ENCODE peak calls at places on chromosomes 1 and 21, in four cellular contexts. C is K562, Q is HCT116, K is HepG2. W is an unnamed sample.

GRCh38 chr1:113106910-113107309 is 33.9 kb downstream of the LRIG2 start:
- DNase-seq in C (no peak), Q (no peak), K (no peak), W (no peak)

GRCh38 chr1:18649713-18650370 is 19.2 kb downstream of the PAX7 start:
- DNase-seq in C (no peak), Q (no peak), K (no peak), W (no peak)

GRCh38 chr1:186897008-186897407 is 68.3 kb downstream of the PLA2G4A start:
- DNase-seq in C (no peak), Q (no peak), K (no peak), W (no peak)

GRCh38 chr1:72432645-72433267 is 150.4 kb upstream of the NEGR1 start:
- DNase-seq in C (no peak), Q (no peak), K (no peak), W (no peak)

GRCh38 chr1:18332626-18333025 is 148.1 kb upstream of the KLHDC7A start:
- DNase-seq in C (no peak), Q (no peak), K (no peak), W (no peak)

GRCh38 chr1:13992489-13993285 is 292.7 kb downstream of the PRDM2 start:
- DNase-seq in C (no peak), Q (no peak), K (no peak), W (no peak)

GRCh38 chr1:234684854-234685253 is 74.9 kb upstream of the IRF2BP2 start:
- DNase-seq in C (no peak), Q (no peak), K (no peak), W (no peak)

GRCh38 chr1:78687914-78688313 is 38.3 kb downstream of the IFI44 start:
- DNase-seq in C (no peak), Q (no peak), K (no peak), W (no peak)

GRCh38 chr1:15260418-15261154 is 13.6 kb downstream of the FHAD1 start:
- DNase-seq in C (peak), Q (peak), K (peak), W (no peak)

GRCh38 chr1:161825831-161826230 is 59.7 kb downstream of the ATF6 start:
- DNase-seq in C (no peak), Q (no peak), K (no peak), W (no peak)

GRCh38 chr1:48916121-48917069 is 139.7 kb upstream of the BEND5 start:
- DNase-seq in C (peak), Q (peak), K (peak), W (peak)

GRCh38 chr1:62753031-62753965 is 30.6 kb upstream of the ATG4C start:
- DNase-seq in C (no peak), Q (no peak), K (no peak), W (no peak)

GRCh38 chr1:53651356-53651755 is 87.6 kb downstream of the GLIS1 start:
- DNase-seq in C (no peak), Q (no peak), K (no peak), W (no peak)

GRCh38 chr1:221994274-221994698 is 252.4 kb upstream of the DUSP10 start:
- DNase-seq in C (no peak), Q (no peak), K (no peak), W (no peak)

GRCh38 chr1:227297073-227297793 is 21.1 kb downstream of the CDC42BPA start:
- DNase-seq in C (no peak), Q (no peak), K (no peak), W (no peak)

GRCh38 chr1:172176206-172176605 is 244.3 kb upstream of the C1orf105 start:
- DNase-seq in C (no peak), Q (no peak), K (no peak), W (no peak)

GRCh38 chr1:47980501-47980900 is 16.7 kb downstream of the TRABD2B start:
- DNase-seq in C (no peak), Q (no peak), K (no peak), W (no peak)

GRCh38 chr21:17612565-17613241 is at the start of gene BTG3:
- DNase-seq in C (peak), Q (peak), K (peak), W (peak)

GRCh38 chr1:23502951-23503350 is 19.0 kb upstream of the ASAP3 start:
- DNase-seq in C (no peak), Q (no peak), K (no peak), W (no peak)

GRCh38 chr1:153308540-153308939 is 4.2 kb downstream of the PGLYRP3 start:
- DNase-seq in C (no peak), Q (no peak), K (no peak), W (no peak)

GRCh38 chr1:170634293-170634692 is 29.6 kb upstream of the PRRX1 start:
- DNase-seq in C (no peak), Q (no peak), K (no peak), W (no peak)

GRCh38 chr21:31772674-31773555 is 41.0 kb upstream of the SCAF4 start:
- DNase-seq in C (no peak), Q (no peak), K (no peak), W (no peak)

GRCh38 chr1:229972600-229973296 is 94.3 kb upstream of the GALNT2 start:
- DNase-seq in C (peak), Q (no peak), K (peak), W (peak)

GRCh38 chr1:20058531-20058930 is 11.5 kb upstream of the PLA2G5 start:
- DNase-seq in C (no peak), Q (no peak), K (no peak), W (peak)

GRCh38 chr1:229298887-229299503 is 28.1 kb downstream of the RAB4A start:
- DNase-seq in C (no peak), Q (no peak), K (peak), W (no peak)

GRCh38 chr21:39381009-39381408 is 32.1 kb upstream of the HMGN1 start:
- DNase-seq in C (no peak), Q (no peak), K (no peak), W (no peak)

GRCh38 chr1:185367218-185367617 is 50.2 kb upstream of the IVNS1ABP start:
- DNase-seq in C (no peak), Q (no peak), K (no peak), W (no peak)

GRCh38 chr1:116674761-116675160 is 7.2 kb upstream of the IGSF3 start:
- DNase-seq in C (no peak), Q (no peak), K (no peak), W (no peak)

GRCh38 chr1:63116016-63116415 is 206.4 kb upstream of the FOXD3 start:
- DNase-seq in C (no peak), Q (no peak), K (no peak), W (no peak)

GRCh38 chr1:235999259-235999925 is 65.5 kb downstream of the NID1 start:
- DNase-seq in C (no peak), Q (peak), K (no peak), W (no peak)

GRCh38 chr1:155643230-155643629 is 33.2 kb downstream of the MSTO1 start:
- DNase-seq in C (no peak), Q (no peak), K (no peak), W (no peak)

GRCh38 chr1:155645648-155646047 is 35.6 kb downstream of the MSTO1 start:
- DNase-seq in C (no peak), Q (no peak), K (no peak), W (no peak)

GRCh38 chr1:155645024-155645423 is 35.0 kb downstream of the MSTO1 start:
- DNase-seq in C (no peak), Q (no peak), K (no peak), W (no peak)

GRCh38 chr1:155648207-155649147 is 38.5 kb downstream of the MSTO1 start:
- DNase-seq in C (no peak), Q (peak), K (peak), W (peak)

GRCh38 chr1:155646307-155646706 is 36.3 kb downstream of the MSTO1 start:
- DNase-seq in C (no peak), Q (no peak), K (no peak), W (no peak)
- TF ChIP-seq FOSL1 in C (no peak), Q (no peak), K (no peak), W (no peak)

GRCh38 chr1:176717052-176717754 is 254.2 kb downstream of the PAPPA2 start:
- DNase-seq in C (no peak), Q (no peak), K (no peak), W (no peak)
- TF ChIP-seq FOSL1 in C (no peak), Q (no peak), K (no peak), W (no peak)

GRCh38 chr1:60152886-60153285 is 79.3 kb upstream of the C1orf87 start:
- DNase-seq in C (no peak), Q (no peak), K (no peak), W (no peak)

GRCh38 chr1:60145746-60146145 is 72.2 kb upstream of the C1orf87 start:
- DNase-seq in C (no peak), Q (no peak), K (no peak), W (no peak)

GRCh38 chr1:60146884-60147283 is 73.3 kb upstream of the C1orf87 start:
- DNase-seq in C (no peak), Q (no peak), K (no peak), W (no peak)

GRCh38 chr1:60151311-60151710 is 77.7 kb upstream of the C1orf87 start:
- DNase-seq in C (no peak), Q (no peak), K (no peak), W (no peak)

GRCh38 chr1:60149254-60149653 is 75.7 kb upstream of the C1orf87 start:
- DNase-seq in C (no peak), Q (no peak), K (no peak), W (no peak)
- TF ChIP-seq FOSL1 in C (no peak), Q (no peak), K (no peak), W (no peak)

GRCh38 chr1:29985376-29985945 is 737.9 kb downstream of the MATN1 start:
- DNase-seq in C (no peak), Q (no peak), K (no peak), W (no peak)
- TF ChIP-seq FOSL1 in C (no peak), Q (no peak), K (no peak), W (no peak)

DNA sequence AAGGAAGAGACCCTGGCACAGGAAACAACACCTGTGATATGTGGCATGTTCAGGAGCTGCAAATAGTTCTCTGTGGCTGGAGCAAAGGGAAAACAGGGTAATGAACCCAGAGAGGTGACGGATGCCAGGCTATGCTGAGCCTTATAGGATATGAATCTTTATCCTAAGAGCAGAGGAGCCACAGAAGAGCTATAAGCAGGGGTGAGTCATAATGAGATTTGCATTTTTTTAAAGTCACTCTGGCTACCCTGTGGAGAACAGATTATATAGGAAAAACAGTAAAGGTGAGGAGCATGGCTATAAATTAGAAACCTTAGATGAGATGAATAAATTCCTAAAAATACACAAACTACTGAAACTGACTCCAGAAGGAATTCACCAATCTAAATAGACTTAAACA is 12.8 kb upstream of the MPL start:
- DNase-seq in C (no peak), Q (no peak), K (no peak), W (no peak)
- TF ChIP-seq FOSL1 in C (peak), Q (no peak), K (no peak), W (no peak)

GRCh38 chr21:33567914-33568313 is 20.6 kb downstream of the DONSON start:
- DNase-seq in C (no peak), Q (no peak), K (no peak), W (no peak)

GRCh38 chr21:33572350-33572749 is 16.1 kb downstream of the DONSON start:
- DNase-seq in C (no peak), Q (no peak), K (no peak), W (no peak)

GRCh38 chr21:33566514-33566913 is 22.0 kb downstream of the DONSON start:
- DNase-seq in C (no peak), Q (no peak), K (no peak), W (no peak)

DNA sequence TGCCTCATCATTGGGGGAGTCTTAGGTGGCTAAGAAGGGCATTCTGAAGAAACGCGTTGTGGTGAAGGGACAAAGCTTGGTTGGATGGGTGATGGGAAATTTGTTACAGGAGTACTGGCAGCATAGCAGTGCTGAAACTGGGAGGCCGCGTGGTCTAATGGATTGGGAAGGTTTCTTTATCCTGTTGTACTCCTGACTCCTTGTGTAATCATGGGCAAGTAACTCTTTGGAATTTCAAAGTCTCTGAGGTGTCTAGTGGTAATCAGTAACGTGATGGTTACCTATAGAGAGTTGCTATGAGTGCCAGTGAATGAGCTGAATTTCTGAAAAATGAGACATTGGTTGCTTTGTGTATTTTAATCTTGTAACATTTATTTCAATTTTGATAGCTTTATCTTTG is 18.5 kb downstream of the DONSON start:
- DNase-seq in C (no peak), Q (no peak), K (no peak), W (no peak)
- TF ChIP-seq FOSL1 in C (no peak), Q (no peak), K (no peak), W (no peak)

GRCh38 chr1:41609166-41609883 is 124.8 kb upstream of the EDN2 start:
- DNase-seq in C (no peak), Q (no peak), K (no peak), W (no peak)

GRCh38 chr1:41611068-41611931 is 126.8 kb upstream of the EDN2 start:
- DNase-seq in C (no peak), Q (no peak), K (no peak), W (no peak)

GRCh38 chr1:41607810-41608209 is 123.3 kb upstream of the EDN2 start:
- DNase-seq in C (no peak), Q (no peak), K (no peak), W (no peak)

GRCh38 chr1:41610361-41610760 is 125.9 kb upstream of the EDN2 start:
- DNase-seq in C (no peak), Q (no peak), K (no peak), W (no peak)

GRCh38 chr1:41608242-41608641 is 123.8 kb upstream of the EDN2 start:
- DNase-seq in C (no peak), Q (no peak), K (no peak), W (no peak)
- TF ChIP-seq FOSL1 in C (no peak), Q (no peak), K (no peak), W (no peak)

W was measured in H1.